ENCODE peak calls at places on chromosomes 1 and 21, in four cellular contexts. One of them, this sample, is unnamed.

GRCh38 chr1:202834771-202835547 is 24.2 kb downstream of the PCAT6 start:
- DNase-seq in HT-29: no peak
- DNase-seq in iris pigment epithelial cell: no peak
- DNase-seq in T-helper 2 cell: peak; percentile 11
- DNase-seq in this sample: no peak

GRCh38 chr1:214012418-214012817 is 24.6 kb downstream of the PROX1 start:
- DNase-seq in HT-29: no peak
- DNase-seq in iris pigment epithelial cell: no peak
- DNase-seq in T-helper 2 cell: no peak
- DNase-seq in this sample: no peak

GRCh38 chr1:31760901-31761470 is 3.2 kb downstream of the ADGRB2 start:
- DNase-seq in HT-29: peak; percentile 57
- DNase-seq in iris pigment epithelial cell: peak; percentile 63
- DNase-seq in T-helper 2 cell: no peak
- DNase-seq in this sample: no peak

GRCh38 chr1:28973850-28974841 is 59.8 kb downstream of the EPB41 start:
- DNase-seq in HT-29: no peak
- DNase-seq in iris pigment epithelial cell: peak; percentile 65
- DNase-seq in T-helper 2 cell: no peak
- DNase-seq in this sample: no peak

GRCh38 chr1:193412748-193413147 is 226.3 kb upstream of the B3GALT2 start:
- DNase-seq in HT-29: no peak
- DNase-seq in iris pigment epithelial cell: no peak
- DNase-seq in T-helper 2 cell: no peak
- DNase-seq in this sample: no peak

GRCh38 chr1:116458695-116459094 is 85.7 kb downstream of the ATP1A1 start:
- DNase-seq in HT-29: no peak
- DNase-seq in iris pigment epithelial cell: no peak
- DNase-seq in T-helper 2 cell: no peak
- DNase-seq in this sample: no peak

GRCh38 chr1:228996286-228996685 is 261.0 kb downstream of the RHOU start:
- DNase-seq in HT-29: no peak
- DNase-seq in iris pigment epithelial cell: no peak
- DNase-seq in T-helper 2 cell: no peak
- DNase-seq in this sample: no peak

GRCh38 chr1:64263856-64264255 is 60.4 kb downstream of the UBE2U start:
- DNase-seq in HT-29: no peak
- DNase-seq in iris pigment epithelial cell: no peak
- DNase-seq in T-helper 2 cell: no peak
- DNase-seq in this sample: no peak

GRCh38 chr1:159927887-159928431 is 2.7 kb upstream of the TAGLN2 start:
- DNase-seq in HT-29: no peak
- DNase-seq in iris pigment epithelial cell: no peak
- DNase-seq in T-helper 2 cell: no peak
- DNase-seq in this sample: no peak

GRCh38 chr1:187509091-187509490 is 680.3 kb downstream of the PLA2G4A start:
- DNase-seq in HT-29: no peak
- DNase-seq in iris pigment epithelial cell: peak; percentile 34
- DNase-seq in T-helper 2 cell: no peak
- DNase-seq in this sample: no peak

GRCh38 chr1:44609412-44609767 is 64.9 kb downstream of the TMEM53 start:
- DNase-seq in HT-29: peak; percentile 45
- DNase-seq in iris pigment epithelial cell: peak; percentile 36
- DNase-seq in T-helper 2 cell: no peak
- DNase-seq in this sample: peak; percentile 36

GRCh38 chr1:1115830-1116700 is at the start of gene C1orf159:
- DNase-seq in HT-29: peak; percentile 98
- DNase-seq in iris pigment epithelial cell: peak; percentile 97
- DNase-seq in T-helper 2 cell: peak; percentile 96
- DNase-seq in this sample: peak; percentile 98

GRCh38 chr1:37237948-37238347 is 203.6 kb upstream of the GRIK3 start:
- DNase-seq in HT-29: no peak
- DNase-seq in iris pigment epithelial cell: no peak
- DNase-seq in T-helper 2 cell: no peak
- DNase-seq in this sample: no peak

GRCh38 chr1:27650527-27651175 is 15.7 kb upstream of the FGR start:
- DNase-seq in HT-29: no peak
- DNase-seq in iris pigment epithelial cell: peak; percentile 59
- DNase-seq in T-helper 2 cell: no peak
- DNase-seq in this sample: no peak

GRCh38 chr1:211885746-211886522 is 55.4 kb upstream of the LPGAT1 start:
- DNase-seq in HT-29: no peak
- DNase-seq in iris pigment epithelial cell: no peak
- DNase-seq in T-helper 2 cell: no peak
- DNase-seq in this sample: no peak

GRCh38 chr1:43302226-43302625 is 1.4 kb downstream of the TIE1 start:
- DNase-seq in HT-29: no peak
- DNase-seq in iris pigment epithelial cell: no peak
- DNase-seq in T-helper 2 cell: no peak
- DNase-seq in this sample: no peak

GRCh38 chr1:83705091-83705490 is 293.8 kb downstream of the TTLL7 start:
- DNase-seq in HT-29: no peak
- DNase-seq in iris pigment epithelial cell: no peak
- DNase-seq in T-helper 2 cell: no peak
- DNase-seq in this sample: no peak

GRCh38 chr1:111592389-111593361 is 26.9 kb upstream of the RAP1A start:
- DNase-seq in HT-29: peak; percentile 17
- DNase-seq in iris pigment epithelial cell: peak; percentile 72
- DNase-seq in T-helper 2 cell: peak; percentile 85
- DNase-seq in this sample: peak; percentile 78

GRCh38 chr1:3060112-3060511 is 8.9 kb upstream of the PRDM16 start:
- DNase-seq in HT-29: no peak
- DNase-seq in iris pigment epithelial cell: no peak
- DNase-seq in T-helper 2 cell: no peak
- DNase-seq in this sample: no peak

GRCh38 chr1:52955129-52955970 is 28.3 kb downstream of the SCP2 start:
- DNase-seq in HT-29: peak; percentile 52
- DNase-seq in iris pigment epithelial cell: peak; percentile 80
- DNase-seq in T-helper 2 cell: no peak
- DNase-seq in this sample: peak; percentile 11

GRCh38 chr21:38434913-38435533 is 63.3 kb downstream of the ERG start:
- DNase-seq in HT-29: no peak
- DNase-seq in iris pigment epithelial cell: peak; percentile 75
- DNase-seq in T-helper 2 cell: no peak
- DNase-seq in this sample: no peak

GRCh38 chr21:25733859-25734653 is 648 bp downstream of the ATP5PF start:
- DNase-seq in HT-29: peak; percentile 26
- DNase-seq in iris pigment epithelial cell: peak; percentile 57
- DNase-seq in T-helper 2 cell: no peak
- DNase-seq in this sample: no peak

GRCh38 chr1:39573736-39574624 is 2.6 kb downstream of the PABPC4 start:
- DNase-seq in HT-29: peak; percentile 31
- DNase-seq in iris pigment epithelial cell: peak; percentile 70
- DNase-seq in T-helper 2 cell: no peak
- DNase-seq in this sample: no peak

GRCh38 chr1:244674446-244674845 is 21.5 kb downstream of the DESI2 start:
- DNase-seq in HT-29: no peak
- DNase-seq in iris pigment epithelial cell: peak; percentile 81
- DNase-seq in T-helper 2 cell: no peak
- DNase-seq in this sample: no peak

GRCh38 chr1:49102752-49103151 is 326.1 kb upstream of the BEND5 start:
- DNase-seq in HT-29: no peak
- DNase-seq in iris pigment epithelial cell: peak; percentile 65
- DNase-seq in T-helper 2 cell: no peak
- DNase-seq in this sample: no peak

GRCh38 chr1:204885288-204885711 is 14.6 kb downstream of the NFASC start:
- DNase-seq in HT-29: no peak
- DNase-seq in iris pigment epithelial cell: no peak
- DNase-seq in T-helper 2 cell: no peak
- DNase-seq in this sample: peak; percentile 68

GRCh38 chr1:152517237-152517811 is 3.0 kb downstream of the CRCT1 start:
- DNase-seq in HT-29: peak; percentile 13
- DNase-seq in iris pigment epithelial cell: no peak
- DNase-seq in T-helper 2 cell: no peak
- DNase-seq in this sample: no peak

This sample was measured in tibial nerve.